ENCODE peak calls at places on chromosomes 5 and 9, in six cellular contexts. E, L, P, G, B and Y are unnamed samples.

GRCh38 chr9:113915817-113916474 is 39.8 kb downstream of the ZNF618 start:
- DNase-seq in L (no peak), P (no peak), G (no peak), E (no peak), B (no peak), Y (no peak)

GRCh38 chr5:145347026-145347616 is 488.0 kb downstream of the PRELID2 start:
- DNase-seq in B (peak), L (no peak), G (peak), E (no peak), P (no peak), Y (no peak)

GRCh38 chr5:5616247-5616895 is 193.9 kb downstream of the ICE1 start:
- DNase-seq in B (no peak), G (no peak), L (no peak), P (no peak), E (no peak), Y (no peak)

GRCh38 chr9:5621327-5621726 is 7.6 kb upstream of the RIC1 start:
- DNase-seq in E (no peak), B (peak), L (no peak), G (no peak), P (no peak), Y (no peak)

GRCh38 chr9:14895806-14896205 is 14.4 kb downstream of the FREM1 start:
- DNase-seq in L (no peak), G (no peak), P (no peak), E (no peak), B (peak), Y (no peak)

GRCh38 chr5:91016322-91016721 is 366.8 kb downstream of the ARRDC3 start:
- DNase-seq in B (no peak), L (no peak), G (no peak), E (no peak), P (no peak), Y (no peak)

GRCh38 chr5:16350816-16351215 is 114.8 kb downstream of the ZNF622 start:
- DNase-seq in L (no peak), B (no peak), P (no peak), G (no peak), E (no peak), Y (no peak)

GRCh38 chr5:32916648-32917047 is 205.5 kb downstream of the NPR3 start:
- DNase-seq in G (peak), B (peak), E (no peak), L (no peak), P (no peak), Y (no peak)

GRCh38 chr9:119365291-119366027 is 3.8 kb downstream of the BRINP1 start:
- DNase-seq in E (peak), G (peak), P (no peak), B (peak), L (no peak), Y (no peak)

GRCh38 chr5:74240783-74241750 is 399.5 kb downstream of the ENC1 start:
- DNase-seq in E (no peak), B (peak), G (no peak), P (peak), L (no peak), Y (no peak)